ENCODE peak calls at places on chromosome 2, in eight cellular contexts. R is GM23248; W is kidney glomerular epithelial cell; Z is mucosa of gallbladder; L is fibroblast of the aortic adventitia; U is BJ; Y is activated CD4-positive, alpha-beta T cell treated with anti-CD3 and anti-CD28 coated beads, Interleukin-2, amount 50 U/mL, for 1 hour; M is esophagus squamous epithelium. X is an unnamed sample.

GRCh38 chr2:199602271-199602895 is 144.6 kb upstream of the SATB2 start:
- DNase-seq in R (peak; percentile 20), W (no peak), Z (no peak), L (no peak), U (no peak), Y (no peak), M (no peak), X (peak; percentile 57)

GRCh38 chr2:128639693-128640092 is 321.0 kb upstream of the HS6ST1 start:
- DNase-seq in R (peak; percentile 14), W (no peak), Z (no peak), L (peak; percentile 5), U (no peak), Y (no peak), M (no peak), X (no peak)

GRCh38 chr2:10977003-10977402 is 65.3 kb downstream of the KCNF1 start:
- DNase-seq in R (no peak), W (no peak), Z (no peak), L (no peak), U (no peak), Y (no peak), M (no peak), X (no peak)

GRCh38 chr2:165889158-165889557 is 64.4 kb downstream of the TTC21B start:
- DNase-seq in R (no peak), W (no peak), Z (no peak), L (no peak), U (no peak), Y (no peak), M (no peak), X (peak; percentile 56)

GRCh38 chr2:141601511-141602152 is 529.2 kb downstream of the LRP1B start:
- DNase-seq in R (no peak), W (no peak), Z (no peak), L (no peak), U (no peak), Y (no peak), M (no peak), X (no peak)

GRCh38 chr2:223588251-223588650 is 13.9 kb downstream of the SCG2 start:
- DNase-seq in R (no peak), W (no peak), Z (no peak), L (no peak), U (no peak), Y (no peak), M (no peak), X (no peak)

GRCh38 chr2:183868707-183869106 is 729.6 kb upstream of the ZNF804A start:
- DNase-seq in R (peak; percentile 10), W (peak; percentile 74), Z (no peak), L (no peak), U (no peak), Y (no peak), M (no peak), X (no peak)

GRCh38 chr2:40450066-40450841 is 1.6 kb downstream of the SLC8A1 start:
- DNase-seq in R (peak; percentile 67), W (peak; percentile 75), Z (no peak), L (peak; percentile 56), U (no peak), Y (no peak), M (no peak), X (peak; percentile 41)

GRCh38 chr2:111227716-111228141 is 107.0 kb downstream of the BCL2L11 start:
- DNase-seq in R (peak; percentile 73), W (peak; percentile 78), Z (no peak), L (peak; percentile 68), U (peak; percentile 41), Y (no peak), M (no peak), X (no peak)

GRCh38 chr2:68751397-68752339 is 17.1 kb downstream of the ARHGAP25 start:
- DNase-seq in R (peak; percentile 90), W (peak; percentile 89), Z (peak; percentile 95), L (peak; percentile 86), U (peak; percentile 29), Y (peak; percentile 94), M (peak; percentile 36), X (peak; percentile 82)

GRCh38 chr2:144331652-144332355 is 188.1 kb downstream of the ZEB2 start:
- DNase-seq in R (peak; percentile 86), W (no peak), Z (peak; percentile 56), L (peak; percentile 65), U (no peak), Y (peak; percentile 64), M (no peak), X (peak; percentile 30)

GRCh38 chr2:224401641-224402342 is at the start of gene FAM124B:
- DNase-seq in R (peak; percentile 74), W (no peak), Z (peak; percentile 58), L (peak; percentile 70), U (peak; percentile 40), Y (peak; percentile 16), M (no peak), X (peak; percentile 37)

GRCh38 chr2:74441690-74442482 is at the start of gene RTKN:
- DNase-seq in R (peak; percentile 41), W (peak; percentile 57), Z (peak; percentile 60), L (no peak), U (no peak), Y (peak; percentile 18), M (no peak), X (no peak)

GRCh38 chr2:101921319-101921960 is 70.3 kb upstream of the IL1R2 start:
- DNase-seq in R (no peak), W (no peak), Z (peak; percentile 18), L (no peak), U (no peak), Y (no peak), M (no peak), X (peak; percentile 49)

GRCh38 chr2:100730290-100730868 is 89.6 kb upstream of the NPAS2 start:
- DNase-seq in R (peak; percentile 85), W (peak; percentile 55), Z (peak; percentile 57), L (peak; percentile 85), U (no peak), Y (peak; percentile 33), M (no peak), X (no peak)

X was measured in globus pallidus.